ENCODE peak calls at places on chromosome 22, in four cellular contexts. W, T, B and H are unnamed samples.

GRCh38 chr22:28442264-28442950 is 237.2 kb downstream of the TTC28 start:
- DNase-seq in W (peak), B (peak), T (peak), H (peak)

GRCh38 chr22:43060213-43060612 is 29.0 kb downstream of the TTLL1 start:
- DNase-seq in W (peak), B (no peak), T (peak), H (peak)

GRCh38 chr22:35915477-35916013 is 113.1 kb downstream of the RBFOX2 start:
- DNase-seq in B (peak), T (peak), W (peak), H (no peak)

GRCh38 chr22:22999473-22999872 is 70.8 kb upstream of the GNAZ start:
- DNase-seq in B (no peak), W (no peak), T (no peak), H (no peak)

GRCh38 chr22:43733138-43733537 is 79.0 kb downstream of the EFCAB6 start:
- DNase-seq in T (no peak), B (no peak), W (no peak), H (no peak)

GRCh38 chr22:24827305-24827704 is 21.3 kb downstream of the SGSM1 start:
- DNase-seq in B (no peak), T (no peak), W (no peak), H (no peak)

GRCh38 chr22:46393791-46394333 is 58.3 kb downstream of the TRMU start:
- DNase-seq in W (no peak), T (no peak), B (no peak), H (no peak)

GRCh38 chr22:40394607-40395006 is 24.2 kb downstream of the SGSM3 start:
- DNase-seq in W (no peak), T (no peak), B (no peak), H (no peak)

GRCh38 chr22:24232725-24233124 is 12.2 kb downstream of the GGT5 start:
- DNase-seq in B (no peak), T (no peak), W (no peak), H (no peak)

GRCh38 chr22:22745225-22746060 is 101.0 kb downstream of the GGTLC2 start:
- DNase-seq in B (peak), W (peak), T (peak), H (peak)

GRCh38 chr22:17796695-17797094 is 22.4 kb upstream of the BID start:
- DNase-seq in B (no peak), W (no peak), T (no peak), H (no peak)

GRCh38 chr22:26038365-26038764 is 130.9 kb upstream of the SEZ6L start:
- DNase-seq in B (no peak), T (no peak), W (no peak), H (no peak)

GRCh38 chr22:21642584-21643448 is 714 bp downstream of the SDF2L1 start:
- DNase-seq in B (peak), T (peak), W (peak), H (peak)

GRCh38 chr22:30245985-30246901 is at the start of gene LIF:
- DNase-seq in T (peak), B (peak), W (no peak), H (peak)
- TF ChIP-seq CTCF in T (no peak), B (no peak), W (no peak), H (no peak)

GRCh38 chr22:38870312-38870741 is 1.7 kb downstream of the CBX6 start:
- DNase-seq in T (peak), W (peak), B (peak), H (peak)
- H3K4me3 ChIP-seq in T (peak), W (no peak), B (peak), H (peak)

GRCh38 chr22:37148031-37148651 is 1.6 kb downstream of the IL2RB start:
- DNase-seq in T (no peak), B (no peak), W (no peak), H (peak)
- TF ChIP-seq CTCF in T (no peak), B (no peak), W (no peak), H (peak)

GRCh38 chr22:49111085-49111484 is 716.6 kb downstream of the BRD1 start:
- DNase-seq in W (no peak), B (no peak), T (no peak), H (no peak)
- H3K4me3 ChIP-seq in W (no peak), B (no peak), T (no peak), H (no peak)

DNA sequence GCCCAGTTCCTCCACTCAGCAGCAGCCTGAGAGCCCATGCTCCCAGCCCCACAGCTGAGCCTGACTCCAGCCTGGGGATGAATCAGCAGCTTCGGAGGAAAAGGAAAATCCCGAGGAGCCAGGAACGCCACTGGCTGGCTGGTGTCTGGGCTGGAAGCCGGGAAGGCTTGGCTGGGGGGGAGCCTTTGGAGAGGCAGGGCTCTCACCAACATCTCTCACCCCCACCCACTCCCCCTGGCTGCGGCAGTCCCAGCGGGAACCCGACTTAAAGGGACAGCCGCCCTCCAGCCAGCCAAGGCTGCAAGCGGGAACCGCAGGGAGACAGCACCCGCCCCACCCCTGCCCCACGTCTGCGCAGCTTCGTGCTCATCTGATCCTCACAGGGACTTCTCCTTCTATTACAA is 28.4 kb downstream of the KIAA0930 start:
- DNase-seq in W (no peak), T (peak), B (peak), H (no peak)
- TF ChIP-seq CTCF in W (no peak), T (no peak), B (no peak), H (no peak)

DNA sequence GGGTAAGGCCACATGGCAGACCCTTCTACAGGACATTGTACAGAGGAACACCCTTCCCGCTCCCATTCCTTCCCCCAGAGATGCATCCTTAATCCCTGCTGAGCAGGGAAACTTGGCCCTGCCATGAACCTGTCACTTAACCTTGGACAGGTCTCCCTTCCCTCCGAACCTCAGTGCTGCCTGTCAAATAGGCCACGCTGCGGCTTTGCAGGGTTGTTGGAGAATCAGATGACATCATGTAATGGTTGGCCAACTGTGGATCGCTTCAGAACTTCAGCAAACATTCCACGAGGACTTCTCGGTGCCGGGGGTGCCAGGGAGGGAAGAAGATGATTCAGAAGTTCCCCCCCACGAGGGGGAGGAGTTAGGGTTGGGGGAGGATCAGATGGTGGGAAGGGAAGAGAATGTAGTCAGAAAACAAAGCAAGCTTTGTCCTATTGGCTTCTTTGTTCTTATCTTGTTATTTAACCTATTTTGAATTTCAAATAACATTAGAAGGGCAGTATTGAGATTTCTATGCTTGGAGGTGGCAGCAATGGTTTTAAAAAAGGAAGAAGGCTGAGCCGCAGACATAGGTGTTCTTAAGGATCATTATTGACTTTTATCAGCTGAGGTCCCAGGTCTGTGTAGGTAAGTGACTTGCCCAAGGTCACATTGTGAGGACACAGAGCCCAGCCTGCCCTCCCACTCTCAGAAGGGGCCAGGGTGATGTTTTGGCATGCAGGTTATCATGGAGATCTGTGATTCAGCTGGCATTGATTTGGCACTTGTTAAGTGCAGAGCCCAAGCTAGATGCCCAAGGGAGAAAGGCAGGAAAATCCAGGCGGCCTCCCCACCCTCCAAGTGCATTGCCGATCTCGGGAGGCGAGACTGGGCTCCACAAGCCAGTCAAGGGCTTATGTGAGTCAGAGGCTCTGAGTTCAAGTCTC is 3.1 kb downstream of the CDC42EP1 start:
- DNase-seq in W (no peak), B (peak), T (peak), H (no peak)
- H3K4me3 ChIP-seq in W (no peak), B (peak), T (peak), H (no peak)

GRCh38 chr22:20214853-20215252 is 53.3 kb downstream of the RTN4R start:
- DNase-seq in B (no peak), W (no peak), T (no peak), H (no peak)

GRCh38 chr22:20216863-20217499 is 51.1 kb downstream of the RTN4R start:
- DNase-seq in W (no peak), B (no peak), T (no peak), H (no peak)

GRCh38 chr22:20213833-20214708 is 54.0 kb downstream of the RTN4R start:
- DNase-seq in W (no peak), B (no peak), T (no peak), H (peak)

GRCh38 chr22:20217563-20217962 is 50.6 kb downstream of the RTN4R start:
- DNase-seq in W (no peak), T (no peak), B (no peak), H (no peak)

DNA sequence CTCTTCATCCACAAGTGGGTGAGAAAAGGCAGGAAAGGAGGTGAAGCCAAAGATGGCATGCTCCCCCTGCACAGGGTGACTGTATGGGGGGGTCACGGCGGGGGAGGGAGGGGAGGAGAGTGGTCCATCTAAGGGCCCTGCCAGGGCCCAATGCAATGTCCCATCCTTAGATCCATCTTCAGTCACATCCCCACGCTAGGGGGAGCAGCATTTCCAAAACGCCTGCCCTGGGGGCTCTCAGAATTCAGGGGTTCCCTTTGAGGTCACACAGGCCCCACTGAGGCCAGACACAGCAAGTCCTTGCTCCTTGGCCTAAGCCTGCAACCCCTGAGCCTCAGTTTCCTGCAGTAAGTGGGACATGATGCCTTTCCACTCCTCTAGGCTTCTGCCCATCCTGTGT is 52.4 kb downstream of the RTN4R start:
- DNase-seq in B (no peak), W (no peak), T (no peak), H (no peak)
- TF ChIP-seq CTCF in B (peak), W (no peak), T (no peak), H (peak)

GRCh38 chr22:38257170-38257569 is 15.6 kb downstream of the TMEM184B start:
- DNase-seq in W (no peak), T (peak), B (peak), H (no peak)
- H3K4me3 ChIP-seq in W (no peak), T (peak), B (peak), H (no peak)

GRCh38 chr22:19115628-19116027 is 6.6 kb downstream of the DGCR2 start:
- DNase-seq in B (no peak), W (peak), T (no peak), H (no peak)
- TF ChIP-seq CTCF in B (no peak), W (no peak), T (peak), H (no peak)